ENCODE peak calls at places on chromosomes 7 and 10, in ten cellular contexts. I, R, A, D, B, C, T, H, L and V are unnamed samples.

GRCh38 chr10:97764519-97764931 is 7.3 kb downstream of the SFRP5 start:
- ATAC-seq in I (no peak), R (no peak), A (no peak), D (no peak), B (no peak), C (no peak), T (no peak), H (no peak), L (no peak), V (no peak)

GRCh38 chr10:26799342-26799741 is 61.4 kb downstream of the ABI1 start:
- ATAC-seq in I (no peak), R (no peak), A (no peak), D (no peak), B (no peak), C (no peak), T (peak), H (no peak), L (no peak), V (no peak)

GRCh38 chr10:24645784-24646183 is 77.9 kb downstream of the ARHGAP21 start:
- ATAC-seq in I (no peak), R (no peak), A (no peak), D (peak), B (no peak), C (peak), T (peak), H (peak), L (no peak), V (no peak)

GRCh38 chr7:31134246-31135188 is 82.4 kb downstream of the ADCYAP1R1 start:
- ATAC-seq in I (peak), R (peak), A (peak), D (peak), B (peak), C (peak), T (peak), H (peak), L (peak), V (peak)

GRCh38 chr7:70830426-70830825 is 301.5 kb upstream of the GALNT17 start:
- ATAC-seq in I (no peak), R (no peak), A (no peak), D (no peak), B (no peak), C (peak), T (no peak), H (no peak), L (no peak), V (no peak)

GRCh38 chr7:26103541-26104070 is 48.4 kb upstream of the NFE2L3 start:
- ATAC-seq in I (no peak), R (no peak), A (no peak), D (no peak), B (no peak), C (no peak), T (no peak), H (no peak), L (no peak), V (no peak)

GRCh38 chr7:80830000-80830399 is 88.9 kb downstream of the SEMA3C start:
- ATAC-seq in I (no peak), R (no peak), A (no peak), D (peak), B (no peak), C (peak), T (no peak), H (no peak), L (no peak), V (no peak)

GRCh38 chr7:12315049-12315448 is 88.6 kb downstream of the VWDE start:
- ATAC-seq in I (no peak), R (no peak), A (no peak), D (peak), B (no peak), C (peak), T (no peak), H (no peak), L (no peak), V (no peak)

GRCh38 chr10:11898372-11899066 is 75.4 kb downstream of the PROSER2 start:
- ATAC-seq in I (no peak), R (no peak), A (peak), D (peak), B (peak), C (peak), T (no peak), H (no peak), L (peak), V (peak)

GRCh38 chr10:114720685-114721278 is 62.7 kb upstream of the ABLIM1 start:
- ATAC-seq in I (no peak), R (no peak), A (no peak), D (peak), B (no peak), C (peak), T (no peak), H (no peak), L (no peak), V (no peak)

GRCh38 chr7:74625446-74625845 is 32.1 kb upstream of the GTF2I start:
- ATAC-seq in I (no peak), R (no peak), A (peak), D (peak), B (no peak), C (peak), T (no peak), H (no peak), L (no peak), V (peak)

GRCh38 chr10:26391701-26392695 is 46.1 kb upstream of the APBB1IP start:
- ATAC-seq in I (no peak), R (no peak), A (peak), D (peak), B (peak), C (peak), T (peak), H (no peak), L (no peak), V (no peak)

GRCh38 chr10:5284311-5285057 is 80.3 kb upstream of the UCN3 start:
- ATAC-seq in I (peak), R (no peak), A (peak), D (peak), B (no peak), C (peak), T (peak), H (no peak), L (no peak), V (peak)

GRCh38 chr10:112778579-112778978 is 171.5 kb upstream of the TCF7L2 start:
- ATAC-seq in I (no peak), R (no peak), A (no peak), D (no peak), B (peak), C (no peak), T (no peak), H (peak), L (peak), V (no peak)

GRCh38 chr7:151206914-151207313 is 3.4 kb downstream of the H2BK1 start:
- ATAC-seq in I (no peak), R (no peak), A (no peak), D (no peak), B (no peak), C (no peak), T (peak), H (no peak), L (no peak), V (no peak)

GRCh38 chr7:18313970-18314369 is 181.6 kb upstream of the HDAC9 start:
- ATAC-seq in I (no peak), R (no peak), A (no peak), D (no peak), B (no peak), C (no peak), T (no peak), H (no peak), L (no peak), V (no peak)

GRCh38 chr10:132360766-132361447 is 28.9 kb downstream of the LRRC27 start:
- ATAC-seq in I (peak), R (no peak), A (peak), D (peak), B (peak), C (peak), T (no peak), H (peak), L (peak), V (no peak)

GRCh38 chr10:28970231-28970630 is 292.9 kb downstream of the BAMBI start:
- ATAC-seq in I (no peak), R (no peak), A (no peak), D (no peak), B (peak), C (no peak), T (no peak), H (no peak), L (no peak), V (no peak)

GRCh38 chr10:49751636-49752510 is 10.2 kb downstream of the OGDHL start:
- ATAC-seq in I (no peak), R (no peak), A (no peak), D (no peak), B (no peak), C (no peak), T (no peak), H (no peak), L (no peak), V (no peak)

GRCh38 chr7:32489788-32490126 is 423 bp downstream of the LSM5 start:
- ATAC-seq in I (no peak), R (no peak), A (no peak), D (no peak), B (no peak), C (no peak), T (no peak), H (peak), L (peak), V (no peak)

GRCh38 chr7:142188159-142188558 is 69.7 kb downstream of the PRSS58 start:
- ATAC-seq in I (no peak), R (no peak), A (no peak), D (no peak), B (peak), C (no peak), T (no peak), H (no peak), L (no peak), V (no peak)

GRCh38 chr10:62225362-62225761 is 43.3 kb downstream of the RTKN2 start:
- ATAC-seq in I (no peak), R (no peak), A (no peak), D (no peak), B (no peak), C (no peak), T (no peak), H (no peak), L (no peak), V (no peak)

GRCh38 chr7:26375604-26376207 is 84.0 kb downstream of the SNX10 start:
- ATAC-seq in I (peak), R (no peak), A (no peak), D (no peak), B (no peak), C (no peak), T (no peak), H (peak), L (no peak), V (no peak)

GRCh38 chr7:1906087-1906830 is 236.2 kb downstream of the ELFN1 start:
- ATAC-seq in I (no peak), R (no peak), A (peak), D (no peak), B (no peak), C (no peak), T (peak), H (no peak), L (no peak), V (no peak)

GRCh38 chr10:24382979-24383663 is 174.2 kb downstream of the KIAA1217 start:
- ATAC-seq in I (peak), R (peak), A (peak), D (peak), B (peak), C (no peak), T (no peak), H (peak), L (peak), V (peak)

GRCh38 chr7:154429666-154430404 is 377.6 kb downstream of the DPP6 start:
- ATAC-seq in I (no peak), R (peak), A (no peak), D (no peak), B (no peak), C (no peak), T (no peak), H (no peak), L (no peak), V (no peak)

GRCh38 chr7:137440434-137440830 is 96.9 kb upstream of the PTN start:
- ATAC-seq in I (no peak), R (no peak), A (no peak), D (no peak), B (no peak), C (no peak), T (no peak), H (no peak), L (no peak), V (no peak)

GRCh38 chr10:44928462-44928861 is 17.3 kb downstream of the TMEM72 start:
- ATAC-seq in I (no peak), R (no peak), A (no peak), D (no peak), B (no peak), C (no peak), T (no peak), H (no peak), L (no peak), V (no peak)

GRCh38 chr7:151940048-151940845 is 16.0 kb upstream of the GALNTL5 start:
- ATAC-seq in I (no peak), R (no peak), A (peak), D (peak), B (peak), C (no peak), T (no peak), H (peak), L (peak), V (no peak)

GRCh38 chr7:2735744-2736143 is 47.7 kb downstream of the AMZ1 start:
- ATAC-seq in I (no peak), R (peak), A (no peak), D (no peak), B (no peak), C (no peak), T (no peak), H (no peak), L (no peak), V (no peak)

GRCh38 chr7:44396498-44396897 is 71.1 kb upstream of the CAMK2B start:
- ATAC-seq in I (no peak), R (no peak), A (no peak), D (no peak), B (no peak), C (no peak), T (no peak), H (no peak), L (no peak), V (no peak)

GRCh38 chr7:27177795-27178320 is 3.7 kb upstream of the HOXA10 start:
- ATAC-seq in I (no peak), R (no peak), A (no peak), D (no peak), B (no peak), C (no peak), T (no peak), H (no peak), L (no peak), V (no peak)

GRCh38 chr7:124945680-124946079 is 16.1 kb upstream of the POT1 start:
- ATAC-seq in I (no peak), R (no peak), A (no peak), D (no peak), B (no peak), C (no peak), T (no peak), H (no peak), L (no peak), V (no peak)

GRCh38 chr10:71040890-71041590 is 152.7 kb upstream of the PCBD1 start:
- ATAC-seq in I (no peak), R (no peak), A (no peak), D (no peak), B (no peak), C (no peak), T (no peak), H (no peak), L (no peak), V (no peak)

GRCh38 chr10:16904619-16905018 is 87.4 kb upstream of the RSU1 start:
- ATAC-seq in I (no peak), R (no peak), A (peak), D (peak), B (no peak), C (no peak), T (no peak), H (no peak), L (no peak), V (no peak)

DNA sequence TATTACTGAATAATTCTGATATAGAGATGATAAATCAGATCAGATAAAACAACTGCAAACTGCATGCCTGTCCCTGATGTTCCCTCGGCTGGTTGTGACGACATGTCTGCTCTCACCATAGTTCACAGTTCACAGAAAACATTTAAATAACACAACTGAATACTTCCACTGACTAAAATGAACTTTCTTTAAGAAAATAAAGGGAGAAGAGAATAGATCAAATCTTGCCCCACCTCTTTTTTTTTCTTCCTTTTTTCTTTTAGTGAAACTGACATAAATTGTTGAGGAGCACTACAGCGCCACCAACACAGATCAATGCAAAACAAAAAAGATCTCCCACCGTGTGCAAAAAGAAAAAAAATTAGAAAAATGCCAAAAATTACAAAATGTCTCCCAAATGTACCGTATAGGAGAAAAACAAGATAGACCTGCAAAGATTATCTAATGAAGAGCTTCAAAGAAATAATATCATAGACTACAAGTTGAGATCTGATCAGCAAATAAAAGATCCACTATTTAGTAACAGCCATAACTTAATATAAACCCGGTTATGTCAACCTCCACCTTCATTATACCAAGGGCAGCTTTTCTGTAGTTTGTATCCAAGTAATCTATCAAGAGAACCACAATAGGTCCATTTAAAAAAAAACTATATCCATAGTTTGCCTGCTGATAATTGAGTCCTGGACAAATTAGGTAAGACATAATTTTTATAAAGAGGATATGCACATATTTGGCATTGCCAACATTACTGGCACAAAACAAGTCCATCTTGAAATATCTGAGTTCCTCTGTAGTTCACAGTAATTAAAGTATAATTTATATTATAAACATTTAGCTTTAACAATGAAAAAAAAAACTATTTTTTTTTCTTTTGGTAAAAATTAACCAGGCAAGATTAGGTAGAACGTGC is 30.8 kb upstream of the EPC1 start:
- ATAC-seq in I (no peak), R (peak), A (peak), D (peak), B (peak), C (peak), T (peak), H (peak), L (no peak), V (no peak)
- TF ChIP-seq CTCF in I (peak), R (peak), A (no peak), D (peak), B (peak), C (peak), T (peak), H (peak), L (peak), V (peak)

GRCh38 chr7:77353911-77354310 is 62.2 kb downstream of the GSAP start:
- ATAC-seq in I (no peak), R (no peak), A (no peak), D (no peak), B (no peak), C (no peak), T (no peak), H (no peak), L (no peak), V (no peak)

GRCh38 chr7:77354484-77354883 is 61.7 kb downstream of the GSAP start:
- ATAC-seq in I (no peak), R (no peak), A (no peak), D (no peak), B (no peak), C (no peak), T (peak), H (no peak), L (no peak), V (no peak)

GRCh38 chr7:77353407-77353721 is 62.8 kb downstream of the GSAP start:
- ATAC-seq in I (no peak), R (no peak), A (no peak), D (no peak), B (no peak), C (no peak), T (no peak), H (no peak), L (no peak), V (no peak)

GRCh38 chr7:77351539-77352004 is 64.6 kb downstream of the GSAP start:
- ATAC-seq in I (no peak), R (no peak), A (peak), D (peak), B (no peak), C (peak), T (peak), H (no peak), L (no peak), V (no peak)

GRCh38 chr7:77352688-77353406 is 63.3 kb downstream of the GSAP start:
- ATAC-seq in I (no peak), R (no peak), A (no peak), D (no peak), B (no peak), C (no peak), T (peak), H (no peak), L (no peak), V (no peak)
- H3K27ac ChIP-seq in I (no peak), R (no peak), A (no peak), D (no peak), B (no peak), C (no peak), T (no peak), H (no peak), L (no peak), V (peak)

GRCh38 chr10:34679177-34679576 is 135.9 kb downstream of the PARD3 start:
- ATAC-seq in I (no peak), R (no peak), A (no peak), D (no peak), B (no peak), C (no peak), T (no peak), H (no peak), L (no peak), V (no peak)

GRCh38 chr10:34681933-34682332 is 133.2 kb downstream of the PARD3 start:
- ATAC-seq in I (no peak), R (no peak), A (no peak), D (no peak), B (no peak), C (no peak), T (no peak), H (no peak), L (no peak), V (no peak)

GRCh38 chr10:34677132-34677531 is 138.0 kb downstream of the PARD3 start:
- ATAC-seq in I (no peak), R (no peak), A (no peak), D (no peak), B (no peak), C (no peak), T (no peak), H (no peak), L (no peak), V (no peak)

GRCh38 chr10:34674169-34674568 is 140.9 kb downstream of the PARD3 start:
- ATAC-seq in I (no peak), R (no peak), A (no peak), D (no peak), B (no peak), C (no peak), T (no peak), H (no peak), L (no peak), V (no peak)

GRCh38 chr10:34677591-34677990 is 137.5 kb downstream of the PARD3 start:
- ATAC-seq in I (no peak), R (no peak), A (no peak), D (no peak), B (no peak), C (no peak), T (no peak), H (no peak), L (no peak), V (no peak)
- TF ChIP-seq CTCF in I (no peak), R (no peak), A (no peak), D (no peak), B (no peak), C (no peak), T (no peak), H (peak), L (no peak), V (no peak)

GRCh38 chr7:35386082-35386815 is 132.3 kb upstream of the TBX20 start:
- ATAC-seq in I (no peak), R (no peak), A (no peak), D (no peak), B (no peak), C (no peak), T (no peak), H (no peak), L (no peak), V (no peak)

GRCh38 chr7:35390146-35390545 is 136.2 kb upstream of the TBX20 start:
- ATAC-seq in I (no peak), R (no peak), A (no peak), D (no peak), B (no peak), C (no peak), T (no peak), H (no peak), L (no peak), V (no peak)

GRCh38 chr7:35386816-35387429 is 133.0 kb upstream of the TBX20 start:
- ATAC-seq in I (no peak), R (no peak), A (no peak), D (no peak), B (no peak), C (no peak), T (no peak), H (no peak), L (no peak), V (no peak)

GRCh38 chr7:35384761-35385700 is 131.1 kb upstream of the TBX20 start:
- ATAC-seq in I (peak), R (no peak), A (peak), D (peak), B (no peak), C (peak), T (no peak), H (peak), L (no peak), V (peak)

DNA sequence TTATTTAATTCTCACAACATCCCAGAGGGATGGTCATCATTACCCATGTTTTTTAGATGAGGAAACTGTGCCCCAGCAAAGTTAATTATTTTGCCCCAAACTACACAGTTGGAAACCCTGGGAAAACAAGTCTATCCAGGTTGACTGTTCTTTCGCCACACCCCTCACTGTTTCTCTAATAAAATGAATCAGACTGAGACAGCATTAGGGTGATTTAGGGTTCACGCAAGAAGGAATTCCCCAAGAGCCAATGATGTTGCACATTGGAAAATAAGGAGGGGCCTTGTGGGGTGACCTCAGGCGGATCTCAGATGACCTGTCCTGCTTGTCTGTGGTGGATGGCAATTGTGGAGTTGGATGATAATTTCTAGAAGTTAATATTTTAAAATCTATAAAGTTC is 135.7 kb upstream of the TBX20 start:
- ATAC-seq in I (no peak), R (no peak), A (no peak), D (no peak), B (no peak), C (no peak), T (no peak), H (no peak), L (no peak), V (no peak)
- H3K27ac ChIP-seq in I (no peak), R (no peak), A (no peak), D (no peak), B (no peak), C (no peak), T (no peak), H (no peak), L (no peak), V (no peak)